ENCODE peak calls at places on chromosomes 6 and 20, in six cellular contexts. One of them, this sample, is unnamed.

GRCh38 chr6:9745966-9746365 is 668.9 kb downstream of the TFAP2A start:
- DNase-seq in HCT116: no peak
- DNase-seq in K562: no peak
- DNase-seq in GM12878: no peak
- DNase-seq in HepG2: no peak
- DNase-seq in SK-N-SH: no peak
- DNase-seq in this sample: no peak

GRCh38 chr6:93581371-93581770 is 162.0 kb upstream of the EPHA7 start:
- DNase-seq in HCT116: no peak
- DNase-seq in K562: no peak
- DNase-seq in GM12878: no peak
- DNase-seq in HepG2: no peak
- DNase-seq in SK-N-SH: no peak
- DNase-seq in this sample: no peak

GRCh38 chr20:10185741-10186558 is 32.7 kb upstream of the SNAP25 start:
- DNase-seq in HCT116: no peak
- DNase-seq in K562: no peak
- DNase-seq in GM12878: no peak
- DNase-seq in HepG2: peak
- DNase-seq in SK-N-SH: no peak
- DNase-seq in this sample: no peak

GRCh38 chr6:153476243-153476642 is 345.2 kb upstream of the RGS17 start:
- DNase-seq in HCT116: no peak
- DNase-seq in K562: no peak
- DNase-seq in GM12878: no peak
- DNase-seq in HepG2: no peak
- DNase-seq in SK-N-SH: no peak
- DNase-seq in this sample: no peak

GRCh38 chr6:167745660-167746376 is 80.9 kb upstream of the AFDN start:
- DNase-seq in HCT116: no peak
- DNase-seq in K562: no peak
- DNase-seq in GM12878: no peak
- DNase-seq in HepG2: no peak
- DNase-seq in SK-N-SH: no peak
- DNase-seq in this sample: no peak

GRCh38 chr6:27757307-27757706 is 154.9 kb downstream of the OR2B2 start:
- DNase-seq in HCT116: no peak
- DNase-seq in K562: peak
- DNase-seq in GM12878: no peak
- DNase-seq in HepG2: no peak
- DNase-seq in SK-N-SH: no peak
- DNase-seq in this sample: peak

GRCh38 chr20:63944078-63944941 is 11.9 kb downstream of the UCKL1 start:
- DNase-seq in HCT116: no peak
- DNase-seq in K562: no peak
- DNase-seq in GM12878: no peak
- DNase-seq in HepG2: no peak
- DNase-seq in SK-N-SH: no peak
- DNase-seq in this sample: no peak

GRCh38 chr20:32509639-32510066 is 75.5 kb downstream of the NOL4L start:
- DNase-seq in HCT116: no peak
- DNase-seq in K562: no peak
- DNase-seq in GM12878: no peak
- DNase-seq in HepG2: peak
- DNase-seq in SK-N-SH: peak
- DNase-seq in this sample: no peak

GRCh38 chr6:99458319-99458718 is 33.2 kb upstream of the PNISR start:
- DNase-seq in HCT116: peak
- DNase-seq in K562: peak
- DNase-seq in GM12878: no peak
- DNase-seq in HepG2: peak
- DNase-seq in SK-N-SH: no peak
- DNase-seq in this sample: peak

GRCh38 chr20:45343867-45344721 is 4.1 kb downstream of the SDC4 start:
- DNase-seq in HCT116: peak
- DNase-seq in K562: peak
- DNase-seq in GM12878: no peak
- DNase-seq in HepG2: peak
- DNase-seq in SK-N-SH: no peak
- DNase-seq in this sample: no peak

GRCh38 chr6:12423852-12424251 is 133.7 kb downstream of the EDN1 start:
- DNase-seq in HCT116: no peak
- DNase-seq in K562: no peak
- DNase-seq in GM12878: no peak
- DNase-seq in HepG2: no peak
- DNase-seq in SK-N-SH: no peak
- DNase-seq in this sample: no peak

DNA sequence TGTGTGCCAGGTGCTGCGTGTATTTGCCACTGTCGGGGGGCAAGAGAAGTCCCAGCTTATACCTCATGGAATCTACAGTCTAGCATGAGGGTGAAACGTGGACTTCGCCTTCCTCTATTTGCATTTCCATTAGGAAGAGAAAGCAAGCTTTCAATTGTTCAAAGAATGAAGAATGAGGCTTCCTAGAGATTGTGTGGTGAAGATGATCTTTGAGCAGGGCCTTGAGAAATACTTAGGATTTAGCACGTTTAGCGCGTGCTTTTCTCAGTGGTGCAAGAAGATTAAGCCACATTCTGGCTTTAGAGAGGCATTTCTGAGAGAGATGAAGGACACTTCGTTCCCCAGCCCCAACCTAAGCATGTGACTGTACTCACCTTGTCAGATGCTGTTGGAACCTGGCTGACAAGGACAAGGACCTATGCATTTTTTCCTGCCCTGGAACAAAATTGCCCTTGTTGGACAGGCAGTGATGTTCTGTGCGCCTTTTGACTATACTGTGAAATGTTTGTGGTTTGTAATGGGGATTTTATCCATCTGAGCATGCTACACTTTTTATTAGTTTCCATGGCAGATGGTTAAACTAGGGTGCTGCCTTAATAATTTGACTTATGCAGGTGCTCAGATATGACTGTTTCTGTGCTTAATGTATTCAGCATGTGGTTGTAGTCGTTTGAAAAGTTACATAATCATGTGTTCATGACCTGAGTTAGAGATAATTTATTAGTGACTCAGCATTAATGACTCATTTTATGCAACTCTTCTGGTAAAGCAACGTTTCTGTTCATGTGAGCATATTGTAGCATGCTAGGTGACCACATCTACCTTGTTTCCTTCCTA is 10.7 kb downstream of the TULP4 start:
- DNase-seq in HCT116: no peak
- DNase-seq in K562: peak
- DNase-seq in GM12878: peak
- DNase-seq in HepG2: peak
- DNase-seq in SK-N-SH: no peak
- DNase-seq in this sample: no peak
- TF ChIP-seq POLR2AphosphoS5 in HCT116: no peak
- TF ChIP-seq POLR2AphosphoS5 in K562: no peak
- TF ChIP-seq POLR2AphosphoS5 in GM12878: no peak
- TF ChIP-seq POLR2AphosphoS5 in HepG2: peak
- TF ChIP-seq POLR2AphosphoS5 in SK-N-SH: no peak
- TF ChIP-seq POLR2AphosphoS5 in this sample: no peak

DNA sequence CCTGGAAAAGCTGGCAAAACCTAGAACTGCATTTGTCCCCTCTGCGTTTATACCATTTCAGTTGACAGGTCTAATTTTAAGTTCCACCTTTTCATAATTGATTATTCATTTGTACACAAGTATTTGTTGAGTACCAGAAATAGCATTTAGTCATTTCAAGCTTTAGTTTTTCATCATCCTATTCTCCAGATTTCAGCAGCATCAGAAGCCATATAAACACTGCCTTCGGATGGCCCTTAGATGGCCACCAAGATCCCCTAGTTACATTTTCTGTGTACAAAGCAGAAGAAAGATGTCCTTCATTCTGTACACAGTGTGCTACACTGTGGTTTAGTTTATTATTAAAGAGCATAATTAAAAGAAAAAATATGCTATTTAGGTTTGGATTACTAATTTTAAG is 131.4 kb downstream of the LAMA2 start:
- DNase-seq in HCT116: no peak
- DNase-seq in K562: no peak
- DNase-seq in GM12878: no peak
- DNase-seq in HepG2: no peak
- DNase-seq in SK-N-SH: no peak
- DNase-seq in this sample: no peak
- TF ChIP-seq REST in HCT116: no peak
- TF ChIP-seq REST in K562: no peak
- TF ChIP-seq REST in GM12878: no peak
- TF ChIP-seq REST in HepG2: no peak
- TF ChIP-seq REST in SK-N-SH: no peak
- TF ChIP-seq REST in this sample: no peak

DNA sequence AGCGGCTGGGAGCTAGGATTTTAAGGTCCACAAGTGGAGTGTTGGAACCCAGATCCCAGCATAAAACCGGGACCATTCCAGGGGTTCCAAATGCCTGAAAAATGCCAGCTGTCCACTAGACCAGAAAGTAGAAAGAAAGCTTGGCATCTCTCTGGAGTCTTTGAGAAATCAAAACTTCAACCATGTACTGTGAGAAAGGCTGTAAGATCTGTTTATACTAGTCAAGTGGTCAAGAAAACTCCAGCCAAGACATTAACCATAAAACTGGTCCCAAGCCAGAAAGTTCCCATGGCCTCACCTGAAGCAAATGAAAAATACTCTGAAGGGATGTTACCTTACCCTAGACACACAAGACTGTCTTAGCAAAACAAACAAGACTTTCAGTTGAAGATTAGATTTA is 112.6 kb downstream of the DCDC2 start:
- DNase-seq in HCT116: no peak
- DNase-seq in K562: no peak
- DNase-seq in GM12878: no peak
- DNase-seq in HepG2: no peak
- DNase-seq in SK-N-SH: no peak
- DNase-seq in this sample: no peak
- H2AFZ ChIP-seq in HCT116: no peak
- H2AFZ ChIP-seq in K562: no peak
- H2AFZ ChIP-seq in GM12878: no peak
- H2AFZ ChIP-seq in HepG2: no peak
- H2AFZ ChIP-seq in SK-N-SH: no peak
- H2AFZ ChIP-seq in this sample: no peak

GRCh38 chr6:89368107-89368506 is 15.6 kb upstream of the UBE2J1 start:
- DNase-seq in HCT116: no peak
- DNase-seq in K562: peak
- DNase-seq in GM12878: no peak
- DNase-seq in HepG2: peak
- DNase-seq in SK-N-SH: peak
- DNase-seq in this sample: peak

GRCh38 chr6:89372506-89372901 is 20.0 kb upstream of the UBE2J1 start:
- DNase-seq in HCT116: no peak
- DNase-seq in K562: no peak
- DNase-seq in GM12878: no peak
- DNase-seq in HepG2: no peak
- DNase-seq in SK-N-SH: no peak
- DNase-seq in this sample: no peak

GRCh38 chr6:89369009-89369408 is 16.5 kb upstream of the UBE2J1 start:
- DNase-seq in HCT116: no peak
- DNase-seq in K562: no peak
- DNase-seq in GM12878: no peak
- DNase-seq in HepG2: peak
- DNase-seq in SK-N-SH: no peak
- DNase-seq in this sample: peak

GRCh38 chr6:89375427-89375868 is 22.9 kb upstream of the UBE2J1 start:
- DNase-seq in HCT116: no peak
- DNase-seq in K562: no peak
- DNase-seq in GM12878: no peak
- DNase-seq in HepG2: peak
- DNase-seq in SK-N-SH: peak
- DNase-seq in this sample: peak

GRCh38 chr6:89371849-89372505 is 19.5 kb upstream of the UBE2J1 start:
- DNase-seq in HCT116: no peak
- DNase-seq in K562: peak
- DNase-seq in GM12878: no peak
- DNase-seq in HepG2: peak
- DNase-seq in SK-N-SH: peak
- DNase-seq in this sample: peak
- TF ChIP-seq POLR2AphosphoS5 in HCT116: no peak
- TF ChIP-seq POLR2AphosphoS5 in K562: no peak
- TF ChIP-seq POLR2AphosphoS5 in GM12878: no peak
- TF ChIP-seq POLR2AphosphoS5 in HepG2: no peak
- TF ChIP-seq POLR2AphosphoS5 in SK-N-SH: no peak
- TF ChIP-seq POLR2AphosphoS5 in this sample: no peak

This sample was measured in GM23338.